ENCODE peak calls at places on chromosome 7, in ten cellular contexts. Z is mucosa of descending colon; V is kidney epithelial cell; L is ascending aorta; O is immature natural killer cell; T is T-helper 2 cell; P is activated CD8-positive, alpha-beta T cell treated with anti-CD3 and anti-CD28 coated beads, Interleukin-2, amount 10 ng/mL, durations not matched to agents 7 days and 5 days; C is AG08395; G is NCI-H460; A is posterior vena cava. Y is an unnamed sample.

GRCh38 chr7:70614237-70614984 is 517.5 kb upstream of the GALNT17 start:
- DNase-seq in Z (peak), V (no peak), L (peak), O (peak), T (no peak), P (no peak), C (peak), G (no peak), A (peak), Y (peak)

GRCh38 chr7:42883950-42884349 is 27.9 kb downstream of the C7orf25 start:
- DNase-seq in Z (no peak), V (peak), L (no peak), O (no peak), T (no peak), P (no peak), C (no peak), G (no peak), A (no peak), Y (no peak)

GRCh38 chr7:77262311-77262710 is 62.7 kb upstream of the FGL2 start:
- DNase-seq in Z (no peak), V (no peak), L (no peak), O (no peak), T (no peak), P (no peak), C (no peak), G (no peak), A (no peak), Y (no peak)

GRCh38 chr7:121395961-121396757 is at the start of gene FAM3C:
- DNase-seq in Z (peak), V (peak), L (peak), O (peak), T (peak), P (peak), C (peak), G (peak), A (peak), Y (peak)

GRCh38 chr7:112272921-112273561 is 66.5 kb downstream of the ZNF277 start:
- DNase-seq in Z (no peak), V (no peak), L (no peak), O (no peak), T (no peak), P (peak), C (no peak), G (no peak), A (no peak), Y (peak)

GRCh38 chr7:10216462-10216861 is 757.2 kb upstream of the PHF14 start:
- DNase-seq in Z (no peak), V (no peak), L (no peak), O (no peak), T (no peak), P (no peak), C (no peak), G (no peak), A (no peak), Y (no peak)

GRCh38 chr7:47474937-47475879 is 106.7 kb downstream of the TNS3 start:
- DNase-seq in Z (peak), V (peak), L (peak), O (peak), T (no peak), P (peak), C (peak), G (peak), A (peak), Y (peak)

GRCh38 chr7:38506004-38506403 is 125.2 kb downstream of the AMPH start:
- DNase-seq in Z (no peak), V (no peak), L (no peak), O (no peak), T (no peak), P (no peak), C (peak), G (no peak), A (no peak), Y (no peak)

GRCh38 chr7:43467406-43467805 is 115.5 kb upstream of the STK17A start:
- DNase-seq in Z (no peak), V (no peak), L (no peak), O (no peak), T (no peak), P (no peak), C (peak), G (no peak), A (no peak), Y (no peak)

GRCh38 chr7:89661876-89662275 is 492.4 kb upstream of the STEAP1 start:
- DNase-seq in Z (no peak), V (no peak), L (no peak), O (no peak), T (no peak), P (no peak), C (no peak), G (no peak), A (no peak), Y (no peak)

GRCh38 chr7:620885-621284 is 101.2 kb upstream of the PDGFA start:
- DNase-seq in Z (no peak), V (no peak), L (no peak), O (no peak), T (no peak), P (no peak), C (no peak), G (no peak), A (no peak), Y (no peak)

GRCh38 chr7:158357898-158358821 is 229.5 kb downstream of the PTPRN2 start:
- DNase-seq in Z (no peak), V (no peak), L (no peak), O (no peak), T (no peak), P (peak), C (no peak), G (no peak), A (peak), Y (no peak)

GRCh38 chr7:3158501-3158900 is 114.8 kb upstream of the CARD11 start:
- DNase-seq in Z (no peak), V (no peak), L (no peak), O (no peak), T (no peak), P (no peak), C (no peak), G (no peak), A (no peak), Y (no peak)

GRCh38 chr7:91416485-91416884 is 152.3 kb downstream of the FZD1 start:
- DNase-seq in Z (no peak), V (no peak), L (no peak), O (no peak), T (no peak), P (no peak), C (no peak), G (no peak), A (no peak), Y (no peak)

GRCh38 chr7:99324966-99325596 is 617 bp upstream of the ARPC1A start:
- DNase-seq in Z (peak), V (no peak), L (no peak), O (no peak), T (no peak), P (no peak), C (no peak), G (no peak), A (no peak), Y (no peak)

GRCh38 chr7:119127706-119128105 is 903.2 kb downstream of the ANKRD7 start:
- DNase-seq in Z (no peak), V (no peak), L (no peak), O (no peak), T (no peak), P (no peak), C (no peak), G (no peak), A (no peak), Y (no peak)

GRCh38 chr7:141700848-141701371 is 1.1 kb downstream of the DENND11 start:
- DNase-seq in Z (no peak), V (no peak), L (no peak), O (peak), T (no peak), P (no peak), C (peak), G (no peak), A (peak), Y (no peak)

Y was measured in right lobe of liver.